ENCODE peak calls at places on chromosomes 11 and 22, in nine cellular contexts. Z is GM23248; Q is CD8-positive, alpha-beta memory T cell; B is HS-5; U is stimulated activated CD4-positive, alpha-beta T cell treated with anti-CD3 and anti-CD28 coated beads, Interleukin-4, amount 100 ng/mL, for 48 hours; C is WTC11; Y is ACHN; L is foreskin fibroblast; V is cerebellar cortex. S is an unnamed sample.

GRCh38 chr11:65918211-65919150 is at the start of gene C11orf68:
- DNase-seq in Y (peak; percentile 16), B (no peak), Q (peak; percentile 56), Z (peak; percentile 70), C (peak; percentile 32), U (no peak), V (peak; percentile 57), L (no peak), S (no peak)

GRCh38 chr22:11627436-11627797 is 3900.6 kb upstream of the OR11H1 start:
- DNase-seq in C (no peak), Z (no peak), B (no peak), V (no peak), Y (no peak), U (no peak), Q (no peak), L (no peak), S (peak; percentile 73)

GRCh38 chr11:61151545-61152252 is 9.5 kb downstream of the VPS37C start:
- DNase-seq in B (no peak), Y (no peak), Q (no peak), U (no peak), V (no peak), C (no peak), L (no peak), Z (no peak), S (no peak)

GRCh38 chr22:39381009-39381755 is 18.4 kb upstream of the TAB1 start:
- DNase-seq in Q (no peak), Y (no peak), Z (no peak), L (no peak), U (no peak), V (no peak), B (no peak), C (no peak), S (no peak)

GRCh38 chr11:125404136-125404810 is 91.8 kb downstream of the FEZ1 start:
- DNase-seq in Q (no peak), Y (no peak), C (peak; percentile 62), U (no peak), B (no peak), V (peak; percentile 37), Z (no peak), L (no peak), S (no peak)

GRCh38 chr11:115572551-115572950 is 68.3 kb upstream of the CADM1 start:
- DNase-seq in L (no peak), Z (no peak), C (no peak), V (no peak), U (no peak), Q (no peak), B (no peak), Y (no peak), S (no peak)

GRCh38 chr11:12182650-12183511 is 72.5 kb downstream of the MICAL2 start:
- DNase-seq in Q (no peak), B (peak; percentile 98), L (peak; percentile 98), C (no peak), U (no peak), Y (peak; percentile 99), V (peak; percentile 47), Z (peak; percentile 98), S (peak; percentile 99)

GRCh38 chr22:38601221-38601764 is 31.3 kb upstream of the DMC1 start:
- DNase-seq in B (no peak), Q (no peak), L (no peak), Y (no peak), U (no peak), Z (no peak), V (no peak), C (no peak), S (no peak)

GRCh38 chr11:25992254-25992653 is 339.7 kb upstream of the ANO3 start:
- DNase-seq in V (peak; percentile 41), B (no peak), C (no peak), Y (no peak), Q (no peak), U (no peak), L (no peak), Z (no peak), S (no peak)

GRCh38 chr11:96154802-96155520 is 188.0 kb downstream of the MAML2 start:
- DNase-seq in C (no peak), Z (peak; percentile 81), Q (no peak), V (peak; percentile 88), B (no peak), L (peak; percentile 50), U (no peak), Y (peak; percentile 69), S (peak; percentile 89)